ENCODE peak calls at places on chromosomes 4 and X, in ten cellular contexts. One of them, this sample, is unnamed.

GRCh38 chrX:38220024-38220935 is at the start of gene SRPX:
- DNase-seq in ovary: peak; percentile 32
- DNase-seq in dorsolateral prefrontal cortex: no peak
- DNase-seq in prostate gland: peak; percentile 6
- DNase-seq in A549: peak; percentile 52
- DNase-seq in naive thymus-derived CD4-positive, alpha-beta T cell: peak; percentile 20
- DNase-seq in CD8-positive, alpha-beta memory T cell: no peak
- DNase-seq in GM23338: peak; percentile 63
- DNase-seq in right cardiac atrium: peak; percentile 71
- DNase-seq in upper lobe of right lung: peak; percentile 59
- DNase-seq in this sample: peak; percentile 34

GRCh38 chr4:187063251-187063650 is 339.6 kb upstream of the FAT1 start:
- DNase-seq in CD8-positive, alpha-beta memory T cell: no peak
- DNase-seq in GM23338: no peak
- DNase-seq in naive thymus-derived CD4-positive, alpha-beta T cell: no peak
- DNase-seq in right cardiac atrium: no peak
- DNase-seq in upper lobe of right lung: no peak
- DNase-seq in ovary: no peak
- DNase-seq in A549: no peak
- DNase-seq in dorsolateral prefrontal cortex: no peak
- DNase-seq in prostate gland: no peak
- DNase-seq in this sample: no peak

GRCh38 chrX:153875391-153876111 is 10.4 kb downstream of the L1CAM start:
- DNase-seq in right cardiac atrium: peak; percentile 81
- DNase-seq in dorsolateral prefrontal cortex: peak; percentile 43
- DNase-seq in A549: no peak
- DNase-seq in GM23338: peak; percentile 50
- DNase-seq in CD8-positive, alpha-beta memory T cell: peak; percentile 52
- DNase-seq in naive thymus-derived CD4-positive, alpha-beta T cell: peak; percentile 82
- DNase-seq in prostate gland: peak; percentile 17
- DNase-seq in ovary: peak; percentile 78
- DNase-seq in upper lobe of right lung: peak; percentile 73
- DNase-seq in this sample: peak; percentile 53

GRCh38 chr4:70902577-70903281 is 560 bp downstream of the MOB1B start:
- DNase-seq in CD8-positive, alpha-beta memory T cell: peak; percentile 3
- DNase-seq in A549: peak; percentile 2
- DNase-seq in GM23338: peak; percentile 57
- DNase-seq in right cardiac atrium: no peak
- DNase-seq in prostate gland: peak; percentile 15
- DNase-seq in dorsolateral prefrontal cortex: no peak
- DNase-seq in ovary: peak; percentile 67
- DNase-seq in upper lobe of right lung: no peak
- DNase-seq in naive thymus-derived CD4-positive, alpha-beta T cell: no peak
- DNase-seq in this sample: no peak

GRCh38 chr4:39542633-39543393 is 15.6 kb upstream of the UGDH start:
- DNase-seq in A549: peak; percentile 70
- DNase-seq in dorsolateral prefrontal cortex: no peak
- DNase-seq in GM23338: no peak
- DNase-seq in naive thymus-derived CD4-positive, alpha-beta T cell: no peak
- DNase-seq in upper lobe of right lung: no peak
- DNase-seq in right cardiac atrium: no peak
- DNase-seq in prostate gland: no peak
- DNase-seq in ovary: no peak
- DNase-seq in CD8-positive, alpha-beta memory T cell: no peak
- DNase-seq in this sample: no peak

GRCh38 chr4:148926861-148927260 is 484.6 kb upstream of the NR3C2 start:
- DNase-seq in right cardiac atrium: peak; percentile 64
- DNase-seq in upper lobe of right lung: no peak
- DNase-seq in A549: no peak
- DNase-seq in CD8-positive, alpha-beta memory T cell: no peak
- DNase-seq in dorsolateral prefrontal cortex: no peak
- DNase-seq in GM23338: no peak
- DNase-seq in ovary: no peak
- DNase-seq in prostate gland: no peak
- DNase-seq in naive thymus-derived CD4-positive, alpha-beta T cell: no peak
- DNase-seq in this sample: no peak

GRCh38 chr4:145279122-145279960 is 99.0 kb upstream of the OTUD4 start:
- DNase-seq in naive thymus-derived CD4-positive, alpha-beta T cell: no peak
- DNase-seq in A549: no peak
- DNase-seq in GM23338: no peak
- DNase-seq in prostate gland: no peak
- DNase-seq in dorsolateral prefrontal cortex: no peak
- DNase-seq in CD8-positive, alpha-beta memory T cell: no peak
- DNase-seq in ovary: no peak
- DNase-seq in right cardiac atrium: no peak
- DNase-seq in upper lobe of right lung: no peak
- DNase-seq in this sample: no peak

GRCh38 chrX:47651043-47651905 is 911 bp upstream of the ELK1 start:
- DNase-seq in naive thymus-derived CD4-positive, alpha-beta T cell: no peak
- DNase-seq in upper lobe of right lung: no peak
- DNase-seq in A549: no peak
- DNase-seq in ovary: no peak
- DNase-seq in CD8-positive, alpha-beta memory T cell: no peak
- DNase-seq in GM23338: no peak
- DNase-seq in prostate gland: no peak
- DNase-seq in dorsolateral prefrontal cortex: no peak
- DNase-seq in right cardiac atrium: no peak
- DNase-seq in this sample: no peak

GRCh38 chrX:1444896-1445480 is 7.7 kb downstream of the ASMTL start:
- DNase-seq in A549: no peak
- DNase-seq in GM23338: no peak
- DNase-seq in right cardiac atrium: no peak
- DNase-seq in dorsolateral prefrontal cortex: peak; percentile 6
- DNase-seq in naive thymus-derived CD4-positive, alpha-beta T cell: peak; percentile 13
- DNase-seq in ovary: peak; percentile 13
- DNase-seq in upper lobe of right lung: peak; percentile 10
- DNase-seq in prostate gland: no peak
- DNase-seq in CD8-positive, alpha-beta memory T cell: no peak
- DNase-seq in this sample: peak; percentile 13

GRCh38 chr4:1628892-1629703 is 55.0 kb downstream of the FAM53A start:
- DNase-seq in A549: peak; percentile 27
- DNase-seq in CD8-positive, alpha-beta memory T cell: peak; percentile 59
- DNase-seq in dorsolateral prefrontal cortex: peak; percentile 67
- DNase-seq in naive thymus-derived CD4-positive, alpha-beta T cell: peak; percentile 65
- DNase-seq in prostate gland: peak; percentile 28
- DNase-seq in right cardiac atrium: peak; percentile 87
- DNase-seq in upper lobe of right lung: peak; percentile 84
- DNase-seq in ovary: peak; percentile 79
- DNase-seq in GM23338: peak; percentile 79
- DNase-seq in this sample: peak; percentile 77

GRCh38 chrX:81120936-81121351 is 80.8 kb downstream of the HMGN5 start:
- DNase-seq in right cardiac atrium: no peak
- DNase-seq in upper lobe of right lung: no peak
- DNase-seq in ovary: peak; percentile 42
- DNase-seq in CD8-positive, alpha-beta memory T cell: peak; percentile 29
- DNase-seq in prostate gland: peak; percentile 16
- DNase-seq in naive thymus-derived CD4-positive, alpha-beta T cell: peak; percentile 20
- DNase-seq in dorsolateral prefrontal cortex: no peak
- DNase-seq in A549: peak; percentile 60
- DNase-seq in GM23338: peak; percentile 71
- DNase-seq in this sample: peak; percentile 43

GRCh38 chrX:23503835-23504539 is 163.3 kb upstream of the PRDX4 start:
- DNase-seq in GM23338: peak; percentile 26
- DNase-seq in right cardiac atrium: peak; percentile 82
- DNase-seq in ovary: no peak
- DNase-seq in upper lobe of right lung: peak; percentile 78
- DNase-seq in CD8-positive, alpha-beta memory T cell: no peak
- DNase-seq in dorsolateral prefrontal cortex: no peak
- DNase-seq in A549: peak; percentile 76
- DNase-seq in naive thymus-derived CD4-positive, alpha-beta T cell: no peak
- DNase-seq in prostate gland: peak; percentile 83
- DNase-seq in this sample: peak; percentile 70

GRCh38 chr4:143188325-143189088 is 3.8 kb downstream of the USP38 start:
- DNase-seq in ovary: no peak
- DNase-seq in upper lobe of right lung: no peak
- DNase-seq in dorsolateral prefrontal cortex: no peak
- DNase-seq in A549: no peak
- DNase-seq in CD8-positive, alpha-beta memory T cell: no peak
- DNase-seq in GM23338: no peak
- DNase-seq in right cardiac atrium: no peak
- DNase-seq in naive thymus-derived CD4-positive, alpha-beta T cell: no peak
- DNase-seq in prostate gland: no peak
- DNase-seq in this sample: no peak

GRCh38 chr4:90148574-90149170 is 21.5 kb downstream of the CCSER1 start:
- DNase-seq in CD8-positive, alpha-beta memory T cell: no peak
- DNase-seq in prostate gland: no peak
- DNase-seq in dorsolateral prefrontal cortex: no peak
- DNase-seq in naive thymus-derived CD4-positive, alpha-beta T cell: no peak
- DNase-seq in A549: no peak
- DNase-seq in ovary: no peak
- DNase-seq in GM23338: no peak
- DNase-seq in upper lobe of right lung: no peak
- DNase-seq in right cardiac atrium: no peak
- DNase-seq in this sample: no peak

GRCh38 chr4:85703098-85703497 is 228.1 kb downstream of the ARHGAP24 start:
- DNase-seq in ovary: no peak
- DNase-seq in CD8-positive, alpha-beta memory T cell: no peak
- DNase-seq in upper lobe of right lung: no peak
- DNase-seq in right cardiac atrium: no peak
- DNase-seq in A549: no peak
- DNase-seq in GM23338: no peak
- DNase-seq in dorsolateral prefrontal cortex: no peak
- DNase-seq in naive thymus-derived CD4-positive, alpha-beta T cell: no peak
- DNase-seq in prostate gland: no peak
- DNase-seq in this sample: no peak

GRCh38 chrX:150486011-150486410 is 82.4 kb upstream of the MTM1 start:
- DNase-seq in ovary: peak; percentile 55
- DNase-seq in dorsolateral prefrontal cortex: peak; percentile 45
- DNase-seq in right cardiac atrium: peak; percentile 71
- DNase-seq in A549: peak; percentile 62
- DNase-seq in naive thymus-derived CD4-positive, alpha-beta T cell: peak; percentile 33
- DNase-seq in prostate gland: peak; percentile 38
- DNase-seq in GM23338: peak; percentile 74
- DNase-seq in upper lobe of right lung: no peak
- DNase-seq in CD8-positive, alpha-beta memory T cell: peak; percentile 24
- DNase-seq in this sample: no peak

GRCh38 chrX:150058728-150059127 is 120.4 kb upstream of the EOLA2 start:
- DNase-seq in CD8-positive, alpha-beta memory T cell: no peak
- DNase-seq in A549: no peak
- DNase-seq in GM23338: no peak
- DNase-seq in naive thymus-derived CD4-positive, alpha-beta T cell: no peak
- DNase-seq in right cardiac atrium: no peak
- DNase-seq in prostate gland: no peak
- DNase-seq in upper lobe of right lung: no peak
- DNase-seq in dorsolateral prefrontal cortex: no peak
- DNase-seq in ovary: no peak
- DNase-seq in this sample: no peak

GRCh38 chrX:108348525-108348924 is 89.7 kb downstream of the COL4A6 start:
- DNase-seq in CD8-positive, alpha-beta memory T cell: no peak
- DNase-seq in A549: no peak
- DNase-seq in upper lobe of right lung: no peak
- DNase-seq in dorsolateral prefrontal cortex: no peak
- DNase-seq in right cardiac atrium: no peak
- DNase-seq in naive thymus-derived CD4-positive, alpha-beta T cell: no peak
- DNase-seq in ovary: no peak
- DNase-seq in prostate gland: no peak
- DNase-seq in GM23338: no peak
- DNase-seq in this sample: no peak

GRCh38 chrX:19174401-19175025 is 52.2 kb upstream of the ADGRG2 start:
- DNase-seq in upper lobe of right lung: no peak
- DNase-seq in dorsolateral prefrontal cortex: no peak
- DNase-seq in prostate gland: no peak
- DNase-seq in ovary: no peak
- DNase-seq in naive thymus-derived CD4-positive, alpha-beta T cell: no peak
- DNase-seq in right cardiac atrium: peak; percentile 66
- DNase-seq in A549: peak; percentile 81
- DNase-seq in CD8-positive, alpha-beta memory T cell: no peak
- DNase-seq in GM23338: no peak
- DNase-seq in this sample: no peak

GRCh38 chr4:73589887-73590801 is 30.1 kb downstream of the RASSF6 start:
- DNase-seq in upper lobe of right lung: no peak
- DNase-seq in dorsolateral prefrontal cortex: no peak
- DNase-seq in GM23338: no peak
- DNase-seq in naive thymus-derived CD4-positive, alpha-beta T cell: no peak
- DNase-seq in A549: no peak
- DNase-seq in right cardiac atrium: no peak
- DNase-seq in prostate gland: no peak
- DNase-seq in ovary: no peak
- DNase-seq in CD8-positive, alpha-beta memory T cell: no peak
- DNase-seq in this sample: no peak

GRCh38 chr4:70931359-70931758 is 29.2 kb downstream of the MOB1B start:
- DNase-seq in dorsolateral prefrontal cortex: no peak
- DNase-seq in A549: no peak
- DNase-seq in GM23338: no peak
- DNase-seq in CD8-positive, alpha-beta memory T cell: no peak
- DNase-seq in naive thymus-derived CD4-positive, alpha-beta T cell: no peak
- DNase-seq in upper lobe of right lung: no peak
- DNase-seq in ovary: no peak
- DNase-seq in prostate gland: no peak
- DNase-seq in right cardiac atrium: no peak
- DNase-seq in this sample: no peak

GRCh38 chrX:148499638-148500427 is 584 bp upstream of the AFF2 start:
- DNase-seq in dorsolateral prefrontal cortex: no peak
- DNase-seq in CD8-positive, alpha-beta memory T cell: no peak
- DNase-seq in naive thymus-derived CD4-positive, alpha-beta T cell: no peak
- DNase-seq in ovary: no peak
- DNase-seq in prostate gland: no peak
- DNase-seq in right cardiac atrium: no peak
- DNase-seq in GM23338: peak; percentile 8
- DNase-seq in upper lobe of right lung: no peak
- DNase-seq in A549: no peak
- DNase-seq in this sample: peak; percentile 32
- H3K27ac ChIP-seq in dorsolateral prefrontal cortex: no peak overlapping the region
- H3K27ac ChIP-seq in CD8-positive, alpha-beta memory T cell: no peak overlapping the region
- H3K27ac ChIP-seq in naive thymus-derived CD4-positive, alpha-beta T cell: no peak overlapping the region
- H3K27ac ChIP-seq in ovary: no peak overlapping the region
- H3K27ac ChIP-seq in prostate gland: no peak overlapping the region
- H3K27ac ChIP-seq in right cardiac atrium: no peak overlapping the region
- H3K27ac ChIP-seq in GM23338: no peak overlapping the region
- H3K27ac ChIP-seq in upper lobe of right lung: no peak overlapping the region
- H3K27ac ChIP-seq in A549: no peak overlapping the region
- H3K27ac ChIP-seq in this sample: no peak overlapping the region

GRCh38 chr4:10022346-10023049 is 1.2 kb upstream of the SLC2A9 start:
- DNase-seq in GM23338: no peak
- DNase-seq in upper lobe of right lung: no peak
- DNase-seq in right cardiac atrium: peak; percentile 68
- DNase-seq in prostate gland: no peak
- DNase-seq in CD8-positive, alpha-beta memory T cell: no peak
- DNase-seq in ovary: no peak
- DNase-seq in naive thymus-derived CD4-positive, alpha-beta T cell: no peak
- DNase-seq in dorsolateral prefrontal cortex: no peak
- DNase-seq in A549: no peak
- DNase-seq in this sample: no peak
- H3K27ac ChIP-seq in GM23338: no peak overlapping the region
- H3K27ac ChIP-seq in upper lobe of right lung: no peak overlapping the region
- H3K27ac ChIP-seq in right cardiac atrium: peak overlapping the region; percentile 60
- H3K27ac ChIP-seq in prostate gland: peak overlapping the region; percentile 75
- H3K27ac ChIP-seq in CD8-positive, alpha-beta memory T cell: no peak overlapping the region
- H3K27ac ChIP-seq in ovary: no peak overlapping the region
- H3K27ac ChIP-seq in naive thymus-derived CD4-positive, alpha-beta T cell: no peak overlapping the region
- H3K27ac ChIP-seq in dorsolateral prefrontal cortex: peak overlapping the region; percentile 51
- H3K27ac ChIP-seq in A549: no peak overlapping the region
- H3K27ac ChIP-seq in this sample: peak overlapping the region; percentile 86

GRCh38 chr4:35358001-35358584 is 886.2 kb downstream of the ARAP2 start:
- DNase-seq in right cardiac atrium: no peak
- DNase-seq in naive thymus-derived CD4-positive, alpha-beta T cell: no peak
- DNase-seq in CD8-positive, alpha-beta memory T cell: no peak
- DNase-seq in upper lobe of right lung: no peak
- DNase-seq in ovary: no peak
- DNase-seq in dorsolateral prefrontal cortex: no peak
- DNase-seq in A549: peak; percentile 20
- DNase-seq in prostate gland: no peak
- DNase-seq in GM23338: peak; percentile 26
- DNase-seq in this sample: no peak
- H3K27ac ChIP-seq in right cardiac atrium: no peak overlapping the region
- H3K27ac ChIP-seq in naive thymus-derived CD4-positive, alpha-beta T cell: no peak overlapping the region
- H3K27ac ChIP-seq in CD8-positive, alpha-beta memory T cell: no peak overlapping the region
- H3K27ac ChIP-seq in upper lobe of right lung: no peak overlapping the region
- H3K27ac ChIP-seq in ovary: no peak overlapping the region
- H3K27ac ChIP-seq in dorsolateral prefrontal cortex: no peak overlapping the region
- H3K27ac ChIP-seq in A549: no peak overlapping the region
- H3K27ac ChIP-seq in prostate gland: no peak overlapping the region
- H3K27ac ChIP-seq in GM23338: no peak overlapping the region
- H3K27ac ChIP-seq in this sample: no peak overlapping the region

GRCh38 chrX:69546417-69546816 is 42.3 kb downstream of the NALF2 start:
- DNase-seq in prostate gland: no peak
- DNase-seq in dorsolateral prefrontal cortex: no peak
- DNase-seq in right cardiac atrium: no peak
- DNase-seq in GM23338: no peak
- DNase-seq in A549: no peak
- DNase-seq in ovary: no peak
- DNase-seq in CD8-positive, alpha-beta memory T cell: no peak
- DNase-seq in naive thymus-derived CD4-positive, alpha-beta T cell: no peak
- DNase-seq in upper lobe of right lung: no peak
- DNase-seq in this sample: no peak
- H3K27ac ChIP-seq in prostate gland: no peak overlapping the region
- H3K27ac ChIP-seq in dorsolateral prefrontal cortex: no peak overlapping the region
- H3K27ac ChIP-seq in right cardiac atrium: no peak overlapping the region
- H3K27ac ChIP-seq in GM23338: no peak overlapping the region
- H3K27ac ChIP-seq in A549: no peak overlapping the region
- H3K27ac ChIP-seq in ovary: no peak overlapping the region
- H3K27ac ChIP-seq in CD8-positive, alpha-beta memory T cell: no peak overlapping the region
- H3K27ac ChIP-seq in naive thymus-derived CD4-positive, alpha-beta T cell: no peak overlapping the region
- H3K27ac ChIP-seq in upper lobe of right lung: no peak overlapping the region
- H3K27ac ChIP-seq in this sample: no peak overlapping the region

This sample was measured in lower lobe of right lung.